ENCODE peak calls at places on chromosomes 1 and 21, in ten cellular contexts. B, Q, Y, X, W, T, P, L, Z and J are unnamed samples.

GRCh38 chr1:192506741-192507155 is 68.8 kb upstream of the RGS1 start:
- DNase-seq in B (no peak), Q (peak), Y (no peak), X (no peak), W (no peak), T (no peak), P (no peak), L (no peak), Z (no peak), J (no peak)

GRCh38 chr21:20396798-20397197 is 601.4 kb upstream of the NCAM2 start:
- DNase-seq in B (no peak), Q (no peak), Y (no peak), X (no peak), W (no peak), T (no peak), P (no peak), L (no peak), Z (no peak), J (no peak)

GRCh38 chr1:67001682-67002425 is 52.1 kb downstream of the SLC35D1 start:
- DNase-seq in B (no peak), Q (no peak), Y (no peak), X (no peak), W (no peak), T (no peak), P (no peak), L (no peak), Z (no peak), J (no peak)

GRCh38 chr1:1858382-1859086 is 32.4 kb downstream of the GNB1 start:
- DNase-seq in B (no peak), Q (peak), Y (no peak), X (peak), W (peak), T (peak), P (no peak), L (no peak), Z (peak), J (peak)

GRCh38 chr1:25922633-25923567 is 16.7 kb upstream of the STMN1 start:
- DNase-seq in B (peak), Q (peak), Y (no peak), X (peak), W (peak), T (no peak), P (no peak), L (peak), Z (no peak), J (no peak)

GRCh38 chr1:35539824-35540261 is 17.4 kb downstream of the KIAA0319L start:
- DNase-seq in B (no peak), Q (no peak), Y (no peak), X (no peak), W (no peak), T (no peak), P (no peak), L (no peak), Z (no peak), J (no peak)

GRCh38 chr1:200969726-200970521 is 53.6 kb downstream of the KIF21B start:
- DNase-seq in B (no peak), Q (no peak), Y (no peak), X (no peak), W (no peak), T (no peak), P (no peak), L (no peak), Z (no peak), J (no peak)

GRCh38 chr1:2557146-2558029 is 1.2 kb downstream of the TNFRSF14 start:
- DNase-seq in B (no peak), Q (no peak), Y (no peak), X (no peak), W (no peak), T (no peak), P (no peak), L (no peak), Z (no peak), J (no peak)

GRCh38 chr1:55572878-55573734 is 357.9 kb upstream of the USP24 start:
- DNase-seq in B (no peak), Q (no peak), Y (no peak), X (no peak), W (no peak), T (no peak), P (no peak), L (no peak), Z (no peak), J (peak)

GRCh38 chr1:201917362-201918033 is 28.8 kb downstream of the SHISA4 start:
- DNase-seq in B (no peak), Q (no peak), Y (no peak), X (no peak), W (no peak), T (no peak), P (no peak), L (no peak), Z (no peak), J (no peak)

GRCh38 chr1:202013601-202014000 is 3.2 kb downstream of the ELF3 start:
- DNase-seq in B (no peak), Q (no peak), Y (no peak), X (no peak), W (no peak), T (no peak), P (no peak), L (no peak), Z (no peak), J (no peak)

GRCh38 chr1:116690809-116691323 is 23.3 kb upstream of the IGSF3 start:
- DNase-seq in B (no peak), Q (no peak), Y (no peak), X (no peak), W (no peak), T (no peak), P (no peak), L (no peak), Z (no peak), J (no peak)

GRCh38 chr1:13976485-13976884 is 276.5 kb downstream of the PRDM2 start:
- DNase-seq in B (no peak), Q (no peak), Y (no peak), X (no peak), W (no peak), T (no peak), P (no peak), L (no peak), Z (no peak), J (no peak)

GRCh38 chr1:203668401-203668800 is 41.8 kb downstream of the ATP2B4 start:
- DNase-seq in B (no peak), Q (peak), Y (no peak), X (no peak), W (no peak), T (no peak), P (no peak), L (no peak), Z (no peak), J (no peak)

GRCh38 chr1:32774950-32775634 is 42.1 kb downstream of the YARS1 start:
- DNase-seq in B (no peak), Q (no peak), Y (no peak), X (no peak), W (no peak), T (no peak), P (no peak), L (no peak), Z (no peak), J (no peak)

GRCh38 chr1:47991187-47991586 is 6.0 kb downstream of the TRABD2B start:
- DNase-seq in B (no peak), Q (no peak), Y (no peak), X (no peak), W (no peak), T (no peak), P (no peak), L (no peak), Z (no peak), J (no peak)